ENCODE peak calls at places on chromosomes 7 and 10, in four cellular contexts. B is suprapubic skin, K is mammary epithelial cell, O is Peyer's patch. N is an unnamed sample.

GRCh38 chr10:84478155-84478554 is 149.8 kb downstream of the CCSER2 start:
- DNase-seq in B (no peak), K (peak; percentile 42), O (no peak), N (no peak)

GRCh38 chr10:63206997-63207952 is 74.1 kb downstream of the NRBF2 start:
- DNase-seq in B (no peak), K (peak; percentile 62), O (no peak), N (no peak)

GRCh38 chr7:50203521-50203920 is 101.0 kb upstream of the IKZF1 start:
- DNase-seq in B (no peak), K (no peak), O (no peak), N (no peak)

GRCh38 chr10:10804998-10805737 is 212.5 kb upstream of the CELF2 start:
- DNase-seq in B (no peak), K (peak; percentile 66), O (no peak), N (no peak)

GRCh38 chr10:43082756-43083155 is 5.9 kb downstream of the RET start:
- DNase-seq in B (no peak), K (no peak), O (no peak), N (no peak)

GRCh38 chr10:88896336-88897018 is 16.4 kb downstream of the STAMBPL1 start:
- DNase-seq in B (no peak), K (no peak), O (peak; percentile 69), N (no peak)

GRCh38 chr7:325051-325798 is 35.3 kb downstream of the FOXL3 start:
- DNase-seq in B (no peak), K (no peak), O (no peak), N (no peak)

GRCh38 chr10:107238275-107238674 is 73.8 kb upstream of the SORCS1 start:
- DNase-seq in B (no peak), K (no peak), O (no peak), N (no peak)

GRCh38 chr7:44150466-44150832 is 9.3 kb upstream of the MYL7 start:
- DNase-seq in B (no peak), K (no peak), O (peak; percentile 38), N (no peak)

GRCh38 chr10:24128066-24128751 is 80.7 kb upstream of the KIAA1217 start:
- DNase-seq in B (no peak), K (no peak), O (no peak), N (no peak)

GRCh38 chr7:94432799-94433198 is 38.1 kb downstream of the COL1A2 start:
- DNase-seq in B (no peak), K (no peak), O (no peak), N (no peak)

GRCh38 chr10:92208736-92209135 is 82.1 kb downstream of the CPEB3 start:
- DNase-seq in B (no peak), K (peak; percentile 61), O (no peak), N (no peak)

GRCh38 chr10:74923556-74923955 is 97.2 kb downstream of the KAT6B start:
- DNase-seq in B (no peak), K (no peak), O (no peak), N (peak; percentile 70)

GRCh38 chr10:132708441-132708840 is 77.5 kb downstream of the NKX6-2 start:
- DNase-seq in B (peak; percentile 41), K (no peak), O (peak; percentile 29), N (no peak)

GRCh38 chr10:49446031-49446430 is 50.1 kb upstream of the DRGX start:
- DNase-seq in B (no peak), K (peak; percentile 47), O (no peak), N (no peak)

GRCh38 chr7:143499743-143500348 is 22.2 kb downstream of the TAS2R41 start:
- DNase-seq in B (no peak), K (no peak), O (no peak), N (no peak)

GRCh38 chr7:25196132-25196896 is 32.0 kb downstream of the NPVF start:
- DNase-seq in B (no peak), K (no peak), O (no peak), N (no peak)

GRCh38 chr7:139592801-139593461 is 69.4 kb downstream of the CLEC2L start:
- DNase-seq in B (no peak), K (no peak), O (no peak), N (no peak)

GRCh38 chr7:124764847-124765400 is 668 bp downstream of the GPR37 start:
- DNase-seq in B (peak; percentile 78), K (peak; percentile 2), O (peak; percentile 44), N (no peak)

GRCh38 chr7:158284121-158284520 is 303.5 kb downstream of the PTPRN2 start:
- DNase-seq in B (peak; percentile 63), K (no peak), O (peak; percentile 43), N (no peak)

GRCh38 chr7:158286210-158286609 is 301.4 kb downstream of the PTPRN2 start:
- DNase-seq in B (no peak), K (no peak), O (no peak), N (no peak)

GRCh38 chr7:158283016-158283974 is 304.3 kb downstream of the PTPRN2 start:
- DNase-seq in B (peak; percentile 75), K (no peak), O (peak; percentile 38), N (no peak)

GRCh38 chr7:158284617-158285382 is 302.8 kb downstream of the PTPRN2 start:
- DNase-seq in B (peak; percentile 55), K (no peak), O (peak; percentile 2), N (no peak)

DNA sequence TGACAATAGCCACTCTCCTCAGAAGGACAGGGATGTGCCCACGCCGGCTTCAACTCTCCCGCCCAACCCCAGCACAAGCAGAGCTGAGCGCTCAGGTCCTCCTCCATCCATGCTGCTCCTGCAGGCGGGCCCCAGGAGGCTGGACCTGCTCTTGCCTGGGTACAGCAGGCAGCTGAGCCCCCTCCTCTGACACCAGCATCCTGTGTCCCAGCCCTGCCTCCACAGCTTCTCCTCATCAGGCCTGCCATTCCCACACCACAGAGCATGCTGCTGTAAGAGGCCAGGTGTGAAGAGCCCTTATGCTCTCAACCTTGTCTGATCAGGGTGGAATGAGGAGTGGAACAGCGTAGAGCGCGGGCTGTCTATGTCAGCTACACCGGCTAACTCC is 302.2 kb downstream of the PTPRN2 start:
- DNase-seq in B (peak; percentile 47), K (no peak), O (peak; percentile 25), N (no peak)
- H3K9me3 ChIP-seq in B (peaks cover 21% of the 10 kb centered on the region), K (peaks cover 32% of the 10 kb centered on the region), O (no peaks in the 10 kb centered on the region), N (peaks cover 17% of the 10 kb centered on the region)

GRCh38 chr7:128389815-128390329 is 19.9 kb downstream of the IMPDH1 start:
- DNase-seq in B (peak; percentile 64), K (no peak), O (no peak), N (no peak)

GRCh38 chr7:128387663-128388485 is 21.9 kb downstream of the IMPDH1 start:
- DNase-seq in B (peak; percentile 88), K (peak; percentile 39), O (peak; percentile 82), N (peak; percentile 69)

GRCh38 chr7:128390871-128391565 is 18.8 kb downstream of the IMPDH1 start:
- DNase-seq in B (peak; percentile 74), K (no peak), O (no peak), N (no peak)

GRCh38 chr7:128387216-128387615 is 22.6 kb downstream of the IMPDH1 start:
- DNase-seq in B (peak; percentile 58), K (no peak), O (no peak), N (no peak)

GRCh38 chr7:128389085-128389814 is 20.5 kb downstream of the IMPDH1 start:
- DNase-seq in B (peak; percentile 50), K (no peak), O (no peak), N (no peak)
- H3K4me1 ChIP-seq in B (peaks cover 9% of the 10 kb centered on the region), K (no peaks in the 10 kb centered on the region), O (no peaks in the 10 kb centered on the region), N (no peaks in the 10 kb centered on the region)

GRCh38 chr7:158520825-158521224 is 66.8 kb downstream of the PTPRN2 start:
- DNase-seq in B (no peak), K (no peak), O (no peak), N (no peak)
- H3K9me3 ChIP-seq in B (no peaks in the 10 kb centered on the region), K (peaks cover 47% of the 10 kb centered on the region), O (no peaks in the 10 kb centered on the region), N (no peaks in the 10 kb centered on the region)

DNA sequence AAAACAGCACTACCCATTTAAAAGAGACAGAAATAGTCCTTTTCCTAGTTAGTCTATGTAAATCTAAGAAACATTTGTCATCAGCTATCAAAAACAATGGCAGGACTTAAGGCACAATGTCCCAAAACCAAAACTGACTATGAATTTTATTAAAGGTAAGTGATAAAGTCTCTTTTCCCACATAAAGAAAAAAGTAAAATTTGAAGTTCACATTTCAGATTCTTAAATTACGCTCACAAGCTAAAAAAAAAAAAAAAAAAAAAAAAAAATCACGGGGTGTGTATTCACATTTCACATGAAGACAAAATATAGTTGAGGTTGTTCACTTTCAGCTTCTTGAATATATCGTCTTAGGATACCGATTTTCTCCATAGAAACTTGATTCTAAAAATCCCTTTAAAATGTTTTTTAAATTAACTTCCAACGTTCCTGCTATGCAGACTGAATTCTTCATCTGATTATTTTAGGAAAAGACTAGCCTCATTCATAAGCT is 1.6 kb downstream of the P4HA1 start:
- DNase-seq in B (no peak), K (no peak), O (no peak), N (no peak)
- H3K4me1 ChIP-seq in B (peaks cover 33% of the 10 kb centered on the region), K (peaks cover 7% of the 10 kb centered on the region), O (no peaks in the 10 kb centered on the region), N (peaks cover 2% of the 10 kb centered on the region)

N was measured in lung.